ENCODE peak calls at places on chromosomes 13 and 19, in seven cellular contexts. A, U, I, P, R, G and S are unnamed samples.

GRCh38 chr13:51970251-51970793 is 40.9 kb downstream of the ATP7B start:
- DNase-seq in P (no peak), I (no peak), A (no peak), U (no peak), G (no peak), R (no peak), S (no peak)

GRCh38 chr13:37109080-37109678 is 3.7 kb upstream of the CSNK1A1L start:
- DNase-seq in U (no peak), I (no peak), P (no peak), G (no peak), A (no peak), R (peak), S (no peak)

GRCh38 chr19:48877900-48878218 is 5.6 kb downstream of the PPP1R15A start:
- DNase-seq in I (no peak), R (peak), U (no peak), G (no peak), A (no peak), P (no peak), S (no peak)

GRCh38 chr19:54416695-54417491 is 1.6 kb downstream of the TTYH1 start:
- DNase-seq in G (no peak), I (no peak), A (no peak), R (no peak), U (no peak), P (no peak), S (no peak)

GRCh38 chr19:43586346-43586745 is 9.6 kb downstream of the IRGQ start:
- DNase-seq in U (no peak), R (no peak), G (no peak), A (no peak), P (no peak), I (no peak), S (no peak)

GRCh38 chr13:33640832-33641231 is 177.1 kb upstream of the RFC3 start:
- DNase-seq in G (no peak), A (no peak), R (peak), P (no peak), U (no peak), I (no peak), S (no peak)

GRCh38 chr19:11190501-11190900 is 6.8 kb downstream of the KANK2 start:
- DNase-seq in A (no peak), I (no peak), P (no peak), U (no peak), G (no peak), R (no peak), S (no peak)

GRCh38 chr19:44356383-44357111 is at the start of gene ZNF112:
- DNase-seq in P (peak), A (peak), U (peak), R (peak), G (peak), I (peak), S (no peak)

GRCh38 chr19:33624586-33625153 is 2.9 kb downstream of the CHST8 start:
- DNase-seq in A (no peak), G (no peak), P (no peak), U (no peak), I (no peak), R (no peak), S (no peak)

GRCh38 chr19:4208385-4209094 is 20.8 kb upstream of the EBI3 start:
- DNase-seq in I (no peak), G (no peak), P (no peak), A (no peak), R (peak), U (no peak), S (peak)

GRCh38 chr19:1069009-1069779 is 2.2 kb downstream of the ARHGAP45 start:
- DNase-seq in I (peak), P (peak), U (no peak), G (no peak), R (no peak), A (peak), S (peak)

GRCh38 chr13:42814868-42815267 is 33.5 kb downstream of the FAM216B start:
- DNase-seq in U (peak), R (peak), I (no peak), A (no peak), P (no peak), G (no peak), S (no peak)

GRCh38 chr13:79901336-79901735 is 420.4 kb downstream of the NDFIP2 start:
- DNase-seq in P (no peak), U (no peak), G (no peak), R (peak), A (no peak), I (peak), S (no peak)

GRCh38 chr19:19538077-19538764 is at the start of gene CILP2:
- DNase-seq in G (no peak), A (no peak), R (no peak), U (no peak), P (no peak), I (no peak), S (peak)

GRCh38 chr19:8096071-8096470 is 43.5 kb downstream of the CCL25 start:
- DNase-seq in G (no peak), R (no peak), U (no peak), A (no peak), I (peak), P (no peak), S (no peak)

GRCh38 chr19:1169921-1170885 is 3.9 kb downstream of the SBNO2 start:
- DNase-seq in G (peak), R (peak), U (no peak), I (peak), A (peak), P (peak), S (no peak)

GRCh38 chr13:41457589-41458186 is 338 bp downstream of the RGCC start:
- DNase-seq in P (peak), A (peak), R (no peak), I (peak), U (no peak), G (no peak), S (peak)

GRCh38 chr19:18856385-18857126 is 24.8 kb downstream of the UPF1 start:
- DNase-seq in A (no peak), R (peak), P (no peak), G (peak), I (no peak), U (no peak), S (no peak)

GRCh38 chr13:97231832-97232201 is 9.7 kb downstream of the MBNL2 start:
- DNase-seq in P (no peak), G (no peak), R (no peak), U (no peak), I (no peak), A (no peak), S (no peak)

GRCh38 chr19:416416-416815 is 7.5 kb upstream of the C2CD4C start:
- DNase-seq in P (peak), I (peak), A (peak), G (no peak), U (no peak), R (no peak), S (no peak)

GRCh38 chr19:55581145-55581827 is 638 bp upstream of the ZNF579 start:
- DNase-seq in I (no peak), U (no peak), R (no peak), A (no peak), G (no peak), P (no peak), S (no peak)

GRCh38 chr19:1650627-1651009 is 1.8 kb downstream of the TCF3 start:
- DNase-seq in P (no peak), A (peak), U (no peak), I (peak), G (no peak), R (no peak), S (no peak)

GRCh38 chr13:95714142-95714832 is 37.3 kb downstream of the DNAJC3 start:
- DNase-seq in G (no peak), R (peak), A (no peak), U (peak), I (no peak), P (no peak), S (no peak)

GRCh38 chr19:6604906-6605305 is 14.0 kb upstream of the CD70 start:
- DNase-seq in P (no peak), U (no peak), R (no peak), A (no peak), G (no peak), I (no peak), S (no peak)
- TF ChIP-seq CTCF in P (no peak), U (no peak), R (no peak), A (no peak), G (no peak), I (no peak), S (no peak)

GRCh38 chr13:23458972-23459371 is 25.5 kb upstream of the SACS start:
- DNase-seq in R (no peak), P (no peak), A (no peak), U (no peak), I (no peak), G (no peak), S (no peak)

GRCh38 chr13:23456437-23456836 is 22.9 kb upstream of the SACS start:
- DNase-seq in U (no peak), A (no peak), R (no peak), I (no peak), G (no peak), P (no peak), S (no peak)

GRCh38 chr13:23453132-23453531 is 19.6 kb upstream of the SACS start:
- DNase-seq in U (no peak), I (peak), P (no peak), A (no peak), G (no peak), R (no peak), S (no peak)

GRCh38 chr13:23460309-23460708 is 26.8 kb upstream of the SACS start:
- DNase-seq in R (no peak), A (no peak), G (no peak), U (no peak), P (no peak), I (no peak), S (peak)

DNA sequence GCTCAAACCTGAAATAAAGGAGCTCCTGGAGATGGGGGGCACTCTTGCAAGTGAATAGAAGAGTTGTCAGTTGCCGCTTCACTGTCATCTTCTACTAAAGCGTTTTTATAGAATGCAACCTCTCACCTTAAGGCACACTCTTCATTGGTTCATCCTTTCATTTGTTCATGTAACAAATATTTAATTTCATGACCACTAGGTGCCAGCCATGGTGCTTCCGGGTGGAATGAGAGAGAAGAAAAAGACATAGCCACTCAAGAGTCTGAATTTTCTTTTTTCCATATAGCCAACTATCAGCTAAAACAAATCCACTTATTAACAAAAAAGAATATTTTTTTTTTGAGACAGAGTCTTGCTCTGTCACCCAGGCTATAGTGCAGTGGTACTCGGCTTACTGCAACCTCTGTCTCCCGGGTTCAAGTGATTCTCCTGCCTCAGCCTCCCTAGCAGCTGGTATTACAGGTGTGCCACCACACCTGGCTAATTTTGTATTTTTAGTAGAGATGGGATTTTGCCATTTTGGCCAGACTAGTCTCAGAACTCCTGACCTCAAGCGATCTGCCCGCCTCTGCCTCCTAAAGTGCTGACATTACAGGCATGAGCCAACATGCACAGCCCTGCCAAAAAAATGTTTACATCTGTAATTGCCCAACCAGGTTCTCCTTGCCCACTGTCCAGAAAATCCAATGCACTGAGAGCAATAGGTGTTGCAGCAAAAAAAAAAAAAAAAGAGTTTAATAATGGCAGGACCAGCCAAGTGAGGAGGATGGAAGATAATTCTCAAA is 22.1 kb upstream of the SACS start:
- DNase-seq in A (no peak), P (no peak), G (no peak), R (peak), U (no peak), I (no peak), S (no peak)
- TF ChIP-seq CTCF in A (no peak), P (no peak), G (no peak), R (no peak), U (peak), I (no peak), S (no peak)

DNA sequence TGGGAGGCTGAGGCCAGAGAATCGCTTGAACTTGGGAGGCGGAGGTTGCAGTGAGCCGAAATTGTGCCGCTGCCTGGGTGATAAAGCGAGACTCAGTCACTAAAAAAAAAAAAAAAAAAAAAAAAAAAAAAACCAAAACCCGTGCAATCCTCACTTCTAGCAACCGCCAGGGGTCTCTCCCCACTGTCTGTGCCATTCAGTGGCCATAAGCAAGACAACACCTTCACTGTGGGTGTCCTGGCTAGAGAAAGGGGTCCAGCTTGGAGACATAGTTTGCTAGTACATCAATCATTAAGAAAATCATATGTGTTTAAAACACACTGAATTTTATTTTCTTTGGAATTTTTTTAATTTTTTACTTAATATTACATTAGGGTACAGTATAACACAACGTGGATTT is 68.2 kb downstream of the RASL11A start:
- DNase-seq in U (no peak), R (no peak), P (no peak), G (no peak), I (no peak), A (no peak), S (no peak)
- TF ChIP-seq CTCF in U (peak), R (no peak), P (no peak), G (no peak), I (no peak), A (no peak), S (peak)

GRCh38 chr13:100644328-100644727 is 30.3 kb downstream of the TMTC4 start:
- DNase-seq in G (no peak), A (no peak), U (no peak), I (no peak), P (no peak), R (no peak), S (no peak)

GRCh38 chr13:100646871-100647270 is 27.7 kb downstream of the TMTC4 start:
- DNase-seq in R (no peak), A (no peak), U (no peak), I (no peak), G (no peak), P (no peak), S (no peak)

GRCh38 chr13:100648354-100648753 is 26.2 kb downstream of the TMTC4 start:
- DNase-seq in G (no peak), P (no peak), I (no peak), A (no peak), R (no peak), U (no peak), S (no peak)

GRCh38 chr13:100645382-100645781 is 29.2 kb downstream of the TMTC4 start:
- DNase-seq in I (no peak), G (no peak), P (no peak), R (no peak), A (no peak), U (no peak), S (no peak)

GRCh38 chr13:100646030-100646673 is 28.4 kb downstream of the TMTC4 start:
- DNase-seq in P (no peak), A (no peak), U (no peak), I (no peak), R (peak), G (no peak), S (no peak)
- TF ChIP-seq CTCF in P (no peak), A (no peak), U (peak), I (no peak), R (peak), G (peak), S (no peak)

DNA sequence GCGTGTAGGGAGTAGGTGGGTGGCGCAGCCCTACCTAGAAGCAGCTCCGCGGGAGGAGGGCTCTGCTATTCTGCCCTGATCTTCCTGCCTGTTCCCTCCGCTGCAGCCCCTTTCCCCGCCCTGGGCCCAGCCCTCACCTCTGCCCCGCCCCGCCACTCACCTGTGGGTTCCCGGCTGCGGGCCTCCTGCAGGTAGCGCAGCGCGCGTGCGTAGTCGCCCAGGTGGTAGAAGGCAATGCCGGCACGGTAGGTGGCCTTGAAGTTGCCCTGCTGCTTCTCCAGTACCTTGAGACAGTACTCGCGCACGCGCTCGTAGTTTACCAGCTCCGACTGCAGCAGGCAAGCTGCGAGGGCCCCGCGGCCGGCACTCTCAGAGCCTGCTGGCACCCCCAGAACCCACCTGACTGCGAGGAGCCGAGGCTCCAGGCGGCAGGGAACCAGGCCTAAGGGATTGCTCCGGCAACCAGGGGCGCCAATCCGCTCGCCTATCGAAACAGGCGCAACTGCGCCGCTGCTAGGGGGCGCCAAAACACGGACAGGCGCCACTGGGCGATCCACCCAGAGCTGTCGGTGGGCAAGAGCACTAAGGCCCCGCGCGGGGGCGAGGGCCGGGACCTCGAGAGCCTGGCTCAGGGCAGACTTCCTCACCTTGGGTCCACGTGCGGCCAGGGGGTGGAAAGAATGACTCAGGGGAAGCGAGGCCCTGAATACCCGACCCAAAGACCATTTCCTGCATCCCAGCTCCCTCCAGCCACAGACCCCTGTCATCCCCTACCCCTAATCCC is 965 bp downstream of the TTC9B start:
- DNase-seq in I (peak), R (peak), P (peak), A (no peak), U (no peak), G (no peak), S (no peak)
- TF ChIP-seq CTCF in I (no peak), R (peak), P (peak), A (no peak), U (peak), G (peak), S (peak)

GRCh38 chr19:15025237-15025636 is 24.0 kb upstream of the CASP14 start:
- DNase-seq in I (no peak), R (peak), U (no peak), G (no peak), P (no peak), A (no peak), S (peak)
- TF ChIP-seq CTCF in I (no peak), R (peak), U (no peak), G (no peak), P (no peak), A (no peak), S (peak)

GRCh38 chr13:113618455-113618854 is 33.9 kb downstream of the TFDP1 start:
- DNase-seq in P (peak), A (peak), G (no peak), I (peak), R (no peak), U (no peak), S (no peak)
- TF ChIP-seq CTCF in P (no peak), A (no peak), G (no peak), I (no peak), R (no peak), U (no peak), S (no peak)

GRCh38 chr13:48749699-48750473 is 96.2 kb downstream of the CYSLTR2 start:
- DNase-seq in A (no peak), U (peak), R (peak), I (peak), P (peak), G (peak), S (peak)
- TF ChIP-seq CTCF in A (no peak), U (peak), R (peak), I (peak), P (peak), G (peak), S (peak)

GRCh38 chr13:32267836-32268439 is 47.2 kb downstream of the ZAR1L start:
- DNase-seq in A (no peak), P (no peak), U (no peak), I (no peak), R (peak), G (no peak), S (peak)
- TF ChIP-seq CTCF in A (peak), P (peak), U (peak), I (peak), R (peak), G (peak), S (peak)

DNA sequence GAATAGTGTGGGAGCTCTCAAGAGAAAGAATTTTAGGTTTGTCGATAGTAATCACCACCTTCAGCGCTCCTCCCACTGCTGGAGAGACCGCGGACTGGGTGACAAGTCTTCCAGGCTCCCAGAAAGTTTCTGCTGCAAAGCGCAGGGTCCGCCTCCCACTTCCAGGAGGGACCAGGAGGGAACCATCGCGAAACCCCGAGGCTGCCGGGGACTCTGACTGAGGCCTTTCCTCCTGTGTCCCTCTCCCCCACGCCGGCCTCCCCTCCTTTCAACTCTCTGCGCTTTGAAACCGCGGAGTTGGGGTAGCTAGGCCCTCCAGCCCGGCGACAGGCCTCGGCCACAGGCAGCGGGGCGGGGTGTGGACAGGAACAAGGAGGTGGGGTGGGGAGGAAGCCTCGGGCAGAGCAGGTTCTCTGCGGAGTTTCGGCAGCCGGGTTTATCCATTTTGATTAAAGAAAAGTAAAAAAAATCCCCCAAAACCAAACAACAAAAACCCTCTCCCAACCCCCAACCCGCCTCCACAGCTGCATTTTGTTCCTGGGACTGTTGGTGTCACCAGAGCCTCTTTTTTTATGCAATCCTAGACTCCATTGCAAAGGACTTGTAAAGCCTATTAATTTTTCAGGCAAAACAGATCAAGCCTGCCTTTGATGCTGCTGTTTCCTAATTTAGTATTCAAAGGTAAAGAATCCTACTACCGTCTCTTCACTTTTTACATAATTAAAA is 157.2 kb downstream of the TM9SF2 start:
- DNase-seq in U (no peak), R (peak), G (peak), I (peak), A (peak), P (peak), S (peak)
- TF ChIP-seq CTCF in U (peak), R (peak), G (peak), I (peak), A (no peak), P (no peak), S (peak)